ENCODE peak calls at places on chromosomes 1 and 21, in five cellular contexts. O is cardiac muscle cell, E is pancreas, G is HCT116, M is hepatocyte. P is an unnamed sample. For H3K36me3, the result is how much of the 10 kb centered on the place peaks cover.

GRCh38 chr1:52542085-52542688 is 10.7 kb downstream of the TUT4 start:
- DNase-seq in O (no peak), G (no peak), E (no peak), M (no peak), P (no peak)

GRCh38 chr1:9561429-9561828 is 22.2 kb downstream of the SLC25A33 start:
- DNase-seq in G (no peak), E (no peak), O (peak), M (peak), P (peak)

GRCh38 chr1:236083650-236084385 is 18.9 kb upstream of the NID1 start:
- DNase-seq in G (no peak), O (peak), M (peak), E (no peak), P (no peak)

GRCh38 chr1:155226188-155226909 is 17.9 kb downstream of the MTX1 start:
- DNase-seq in G (peak), M (peak), O (peak), E (peak), P (no peak)

GRCh38 chr1:245578306-245578705 is 423.5 kb downstream of the KIF26B start:
- DNase-seq in O (no peak), E (no peak), M (no peak), G (no peak), P (no peak)

GRCh38 chr21:27776925-27777553 is 810.2 kb upstream of the ADAMTS5 start:
- DNase-seq in O (no peak), E (peak), M (no peak), G (no peak), P (no peak)

GRCh38 chr1:47785561-47786271 is 211.5 kb downstream of the TRABD2B start:
- DNase-seq in O (peak), G (no peak), M (peak), E (no peak), P (no peak)

GRCh38 chr1:182035097-182035770 is 26.3 kb downstream of the ZNF648 start:
- DNase-seq in M (no peak), O (no peak), G (no peak), E (no peak), P (no peak)

GRCh38 chr1:94425821-94426484 is 7.8 kb downstream of the ABCD3 start:
- DNase-seq in G (no peak), E (peak), M (no peak), O (no peak), P (no peak)

GRCh38 chr1:32372149-32372756 is 9.9 kb downstream of the TSSK3 start:
- DNase-seq in O (no peak), E (no peak), M (no peak), G (no peak), P (no peak)

GRCh38 chr1:65393345-65393744 is 27.1 kb upstream of the LEPR start:
- DNase-seq in E (no peak), M (no peak), O (no peak), G (no peak), P (no peak)

GRCh38 chr1:95286479-95286878 is 52.5 kb downstream of the RWDD3 start:
- DNase-seq in O (no peak), G (no peak), M (no peak), E (no peak), P (no peak)

GRCh38 chr1:9529190-9529589 is 10.1 kb upstream of the SLC25A33 start:
- DNase-seq in O (no peak), M (no peak), E (no peak), G (no peak), P (no peak)

GRCh38 chr1:1623181-1623630 is 7.9 kb downstream of the MIB2 start:
- DNase-seq in O (no peak), G (no peak), E (no peak), M (no peak), P (no peak)

DNA sequence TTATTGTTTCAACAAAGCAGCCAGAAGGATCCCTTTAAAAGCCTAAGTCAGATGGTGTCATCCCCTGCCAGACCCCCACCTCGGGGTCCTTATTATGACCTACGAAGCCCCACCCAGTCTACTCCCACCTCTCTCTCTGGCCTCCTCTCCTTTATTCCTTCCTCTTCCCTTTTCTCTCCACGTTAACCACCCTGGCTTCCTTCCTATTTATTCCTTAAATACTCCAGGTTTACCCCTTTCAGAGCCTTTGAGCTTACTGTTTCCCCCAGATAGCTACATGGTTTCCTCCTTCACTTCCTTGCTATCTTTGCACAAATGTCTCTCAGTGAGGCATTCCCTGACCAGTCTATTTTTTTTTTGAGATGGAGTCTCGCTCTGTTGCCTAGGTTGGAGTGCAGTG is 12.0 kb upstream of the SLC9A1 start:
- DNase-seq in M (no peak), G (no peak), O (no peak), E (no peak), P (no peak)
- TF ChIP-seq CTCF in M (no peak), G (no peak), O (no peak), E (no peak), P (no peak)

GRCh38 chr1:90612033-90612432 is 105.1 kb downstream of the BARHL2 start:
- DNase-seq in O (no peak), G (no peak), M (no peak), E (no peak), P (no peak)
- H3K4me3 ChIP-seq in O (no peak), G (no peak), M (no peak), E (no peak), P (no peak)

GRCh38 chr1:206596319-206596666 is 16.0 kb downstream of the EIF2D start:
- DNase-seq in E (no peak), M (no peak), G (no peak), O (no peak), P (no peak)

GRCh38 chr1:206604861-206605260 is 7.4 kb downstream of the EIF2D start:
- DNase-seq in E (no peak), O (no peak), G (no peak), M (no peak), P (no peak)

GRCh38 chr1:206595581-206596318 is 16.5 kb downstream of the EIF2D start:
- DNase-seq in O (no peak), G (no peak), M (no peak), E (no peak), P (no peak)

DNA sequence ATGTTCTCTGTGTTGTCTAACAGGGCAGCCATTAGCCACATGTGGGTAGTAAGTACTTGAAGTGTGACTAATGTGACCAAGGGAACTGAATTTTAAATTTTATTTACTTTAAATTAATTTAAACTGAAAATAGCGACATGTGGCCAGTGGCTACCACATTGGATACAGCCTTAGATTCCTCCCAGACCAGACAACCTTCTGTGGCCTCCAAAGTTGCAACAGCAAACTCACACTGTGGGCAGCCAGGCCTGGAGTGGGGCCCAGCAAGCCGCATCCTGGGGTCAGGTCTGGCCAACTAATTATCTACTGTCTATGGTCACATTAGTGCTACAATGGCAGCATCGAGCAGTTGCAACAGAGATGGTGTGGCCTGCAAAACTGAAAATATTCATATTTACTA is 11.7 kb downstream of the EIF2D start:
- DNase-seq in E (no peak), G (no peak), M (no peak), O (no peak), P (no peak)
- H3K36me3 ChIP-seq in E (under half), G (under half), M (under half), O (under half), P (under half)

GRCh38 chr1:55425310-55425930 is 210.3 kb upstream of the USP24 start:
- DNase-seq in G (no peak), E (no peak), O (peak), M (no peak), P (no peak)
- TF ChIP-seq CTCF in G (peak), E (no peak), O (no peak), M (no peak), P (no peak)

GRCh38 chr1:25898223-25899015 is 7.8 kb downstream of the STMN1 start:
- DNase-seq in O (no peak), G (no peak), E (no peak), M (no peak), P (no peak)

GRCh38 chr1:25893072-25893604 is 13.1 kb downstream of the STMN1 start:
- DNase-seq in O (no peak), G (no peak), M (no peak), E (no peak), P (no peak)

GRCh38 chr1:25896266-25896665 is 10.0 kb downstream of the STMN1 start:
- DNase-seq in G (no peak), O (no peak), M (no peak), E (no peak), P (no peak)

GRCh38 chr1:25897754-25898153 is 8.5 kb downstream of the STMN1 start:
- DNase-seq in M (no peak), E (no peak), G (no peak), O (no peak), P (no peak)

GRCh38 chr1:25895365-25895990 is 10.7 kb downstream of the STMN1 start:
- DNase-seq in E (peak), M (peak), O (peak), G (peak), P (peak)
- H3K4me3 ChIP-seq in E (no peak), M (no peak), O (no peak), G (no peak), P (no peak)

GRCh38 chr1:23451452-23451851 is 26.9 kb upstream of the TCEA3 start:
- DNase-seq in M (no peak), E (no peak), G (no peak), O (no peak), P (no peak)

GRCh38 chr1:23452011-23452411 is 27.5 kb upstream of the TCEA3 start:
- DNase-seq in M (no peak), E (peak), G (peak), O (no peak), P (no peak)

GRCh38 chr1:23449306-23449705 is 24.8 kb upstream of the TCEA3 start:
- DNase-seq in E (no peak), G (no peak), O (no peak), M (no peak), P (no peak)

GRCh38 chr1:23449918-23450317 is 25.4 kb upstream of the TCEA3 start:
- DNase-seq in M (no peak), G (no peak), E (no peak), O (no peak), P (no peak)

DNA sequence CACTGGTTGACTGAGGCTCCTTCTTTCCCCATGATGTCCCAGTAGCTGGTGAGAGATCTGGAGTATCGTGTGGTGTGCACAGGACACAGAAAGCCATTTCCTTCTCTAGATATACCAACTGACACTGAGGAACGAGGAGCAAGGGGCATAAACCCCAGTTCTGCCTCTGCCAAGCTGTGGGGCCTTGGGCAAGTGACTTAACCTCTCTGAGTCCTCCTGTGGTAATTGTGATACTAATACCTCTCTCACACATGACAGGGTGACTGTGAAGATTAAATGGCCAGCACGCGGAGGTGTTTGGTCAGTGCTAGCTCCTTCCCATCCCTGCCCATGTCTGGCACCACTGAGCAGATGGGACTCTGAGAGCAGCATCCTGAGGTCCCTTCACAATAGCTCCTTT is 26.3 kb upstream of the TCEA3 start:
- DNase-seq in M (no peak), E (no peak), G (no peak), O (no peak), P (no peak)
- H3K36me3 ChIP-seq in M (under half), E (under half), G (under half), O (under half), P (under half)

GRCh38 chr21:38170705-38171682 is 85.8 kb upstream of the KCNJ15 start:
- DNase-seq in G (no peak), O (no peak), E (no peak), M (no peak), P (no peak)

GRCh38 chr21:38167345-38167744 is 89.4 kb upstream of the KCNJ15 start:
- DNase-seq in E (no peak), M (no peak), O (no peak), G (no peak), P (no peak)

GRCh38 chr21:38170283-38170682 is 86.5 kb upstream of the KCNJ15 start:
- DNase-seq in E (no peak), G (no peak), M (peak), O (no peak), P (no peak)

GRCh38 chr21:38175321-38175720 is 81.5 kb upstream of the KCNJ15 start:
- DNase-seq in M (no peak), G (no peak), E (no peak), O (no peak), P (no peak)

GRCh38 chr21:38171723-38172344 is 85.0 kb upstream of the KCNJ15 start:
- DNase-seq in O (peak), E (peak), G (no peak), M (peak), P (peak)
- TF ChIP-seq CTCF in O (peak), E (no peak), G (no peak), M (peak), P (peak)

GRCh38 chr1:117657031-117657430 is 51.2 kb downstream of the TENT5C start:
- DNase-seq in O (no peak), M (peak), G (no peak), E (no peak), P (peak)
- H3K4me3 ChIP-seq in O (no peak), M (no peak), G (no peak), E (no peak), P (no peak)

GRCh38 chr1:24903955-24904730 is 25.9 kb downstream of the RUNX3 start:
- DNase-seq in M (no peak), E (no peak), O (no peak), G (no peak), P (no peak)

GRCh38 chr1:24902471-24902891 is 27.6 kb downstream of the RUNX3 start:
- DNase-seq in G (no peak), E (no peak), M (no peak), O (no peak), P (no peak)

GRCh38 chr1:24903011-24903461 is 27.0 kb downstream of the RUNX3 start:
- DNase-seq in G (no peak), M (no peak), O (no peak), E (no peak), P (no peak)

GRCh38 chr1:24904731-24905354 is 25.2 kb downstream of the RUNX3 start:
- DNase-seq in O (no peak), G (no peak), E (no peak), M (no peak), P (no peak)

DNA sequence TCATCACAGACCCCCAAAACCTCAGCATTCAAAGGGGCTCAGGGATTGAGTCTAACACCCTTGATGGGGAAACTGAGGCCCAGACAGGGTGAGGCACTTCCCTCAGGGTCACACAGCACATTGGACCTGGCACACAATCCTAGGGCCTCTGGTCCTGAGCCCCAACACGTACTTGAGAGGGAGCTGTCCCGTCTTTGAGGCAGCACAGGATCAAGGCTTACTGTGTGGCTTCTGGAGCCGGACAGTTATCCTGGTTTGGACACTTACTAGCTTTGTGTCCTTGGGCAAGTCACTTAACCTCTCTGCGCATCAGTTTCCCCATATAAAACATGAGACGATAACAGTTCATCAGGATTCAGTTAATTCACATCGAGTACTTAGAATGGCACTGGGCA is 26.5 kb downstream of the RUNX3 start:
- DNase-seq in O (no peak), M (no peak), G (no peak), E (no peak), P (no peak)
- H3K36me3 ChIP-seq in O (under half), M (under half), G (under half), E (under half), P (under half)

P was measured in kidney epithelial cell.